ENCODE peak calls at places on chromosome 1, in nine cellular contexts. S is CD8-positive, alpha-beta T cell; J is NB4; V is H54; P is progenitor cell of endocrine pancreas; M is sigmoid colon; Z is activated CD8-positive, alpha-beta memory T cell treated with anti-CD3 and anti-CD28 coated beads, Interleukin-2, amount 50 U/mL, for 48 hours; B is stimulated activated CD8-positive, alpha-beta memory T cell treated with anti-CD3 and anti-CD28 coated beads, Interleukin-12 subunit alpha, Interleukin-12 subunit beta, amount 100 ng/mL, for 4 hours; U is frontal cortex. W is an unnamed sample.

GRCh38 chr1:17016317-17016661 is 4.6 kb upstream of the ATP13A2 start:
- DNase-seq in S (no peak), J (no peak), V (no peak), P (no peak), M (no peak), Z (no peak), B (no peak), U (no peak), W (no peak)

GRCh38 chr1:104592926-104593325 is 843.2 kb downstream of the AMY1C start:
- DNase-seq in S (no peak), J (peak), V (no peak), P (no peak), M (no peak), Z (no peak), B (no peak), U (no peak), W (no peak)

GRCh38 chr1:229031491-229032341 is 239.2 kb upstream of the RAB4A start:
- DNase-seq in S (no peak), J (peak), V (no peak), P (no peak), M (no peak), Z (no peak), B (no peak), U (no peak), W (no peak)

GRCh38 chr1:66641851-66642473 is 108.0 kb downstream of the SGIP1 start:
- DNase-seq in S (no peak), J (no peak), V (no peak), P (no peak), M (no peak), Z (no peak), B (no peak), U (no peak), W (no peak)

GRCh38 chr1:109091196-109092193 is 931 bp downstream of the TMEM167B start:
- DNase-seq in S (no peak), J (peak), V (no peak), P (no peak), M (no peak), Z (no peak), B (no peak), U (no peak), W (no peak)

GRCh38 chr1:46550751-46551231 is 656 bp downstream of the KNCN start:
- DNase-seq in S (no peak), J (no peak), V (no peak), P (no peak), M (no peak), Z (no peak), B (no peak), U (no peak), W (peak)

GRCh38 chr1:203189951-203190352 is 3.4 kb upstream of the CHI3L1 start:
- DNase-seq in S (no peak), J (peak), V (no peak), P (no peak), M (peak), Z (no peak), B (no peak), U (no peak), W (no peak)

GRCh38 chr1:78142731-78143130 is 97.0 kb downstream of the GIPC2 start:
- DNase-seq in S (no peak), J (no peak), V (no peak), P (no peak), M (no peak), Z (no peak), B (no peak), U (no peak), W (no peak)

GRCh38 chr1:235468009-235468408 is 36.2 kb downstream of the B3GALNT2 start:
- DNase-seq in S (no peak), J (no peak), V (no peak), P (no peak), M (no peak), Z (no peak), B (no peak), U (no peak), W (no peak)

GRCh38 chr1:93694833-93695232 is 13.2 kb upstream of the BCAR3 start:
- DNase-seq in S (no peak), J (no peak), V (no peak), P (no peak), M (no peak), Z (no peak), B (no peak), U (no peak), W (no peak)

W was measured in lower lobe of right lung.